ENCODE peak calls at places on chromosomes 11 and 22, in nine cellular contexts. One of them, this sample, is unnamed.

GRCh38 chr22:21098099-21098671 is 52.4 kb downstream of the LRRC74B start:
- DNase-seq in heart right ventricle: no peak
- DNase-seq in GM12865: peak
- DNase-seq in sigmoid colon: no peak
- DNase-seq in cardiac muscle cell: peak
- DNase-seq in left lung: no peak
- DNase-seq in MM.1S: no peak
- DNase-seq in NB4: peak
- DNase-seq in fibroblast of lung: no peak
- DNase-seq in this sample: no peak

GRCh38 chr11:119417726-119418540 is 5.0 kb downstream of the THY1 start:
- DNase-seq in left lung: no peak
- DNase-seq in GM12865: no peak
- DNase-seq in fibroblast of lung: peak
- DNase-seq in MM.1S: no peak
- DNase-seq in sigmoid colon: no peak
- DNase-seq in cardiac muscle cell: peak
- DNase-seq in heart right ventricle: no peak
- DNase-seq in NB4: no peak
- DNase-seq in this sample: no peak

GRCh38 chr11:7563269-7563668 is 49.5 kb downstream of the PPFIBP2 start:
- DNase-seq in cardiac muscle cell: no peak
- DNase-seq in MM.1S: no peak
- DNase-seq in fibroblast of lung: no peak
- DNase-seq in NB4: no peak
- DNase-seq in GM12865: no peak
- DNase-seq in left lung: no peak
- DNase-seq in sigmoid colon: no peak
- DNase-seq in heart right ventricle: no peak
- DNase-seq in this sample: no peak

GRCh38 chr22:28034760-28035401 is 115.8 kb upstream of the PITPNB start:
- DNase-seq in cardiac muscle cell: peak
- DNase-seq in sigmoid colon: peak
- DNase-seq in NB4: no peak
- DNase-seq in MM.1S: no peak
- DNase-seq in fibroblast of lung: peak
- DNase-seq in left lung: no peak
- DNase-seq in GM12865: peak
- DNase-seq in heart right ventricle: peak
- DNase-seq in this sample: peak

GRCh38 chr11:93895106-93895862 is 44.9 kb upstream of the VSTM5 start:
- DNase-seq in sigmoid colon: no peak
- DNase-seq in NB4: peak
- DNase-seq in MM.1S: peak
- DNase-seq in left lung: no peak
- DNase-seq in heart right ventricle: no peak
- DNase-seq in GM12865: peak
- DNase-seq in fibroblast of lung: peak
- DNase-seq in cardiac muscle cell: peak
- DNase-seq in this sample: peak

GRCh38 chr22:40498454-40499186 is 128.2 kb downstream of the SGSM3 start:
- DNase-seq in MM.1S: no peak
- DNase-seq in heart right ventricle: no peak
- DNase-seq in cardiac muscle cell: peak
- DNase-seq in GM12865: peak
- DNase-seq in sigmoid colon: no peak
- DNase-seq in NB4: no peak
- DNase-seq in left lung: no peak
- DNase-seq in fibroblast of lung: peak
- DNase-seq in this sample: no peak

GRCh38 chr11:2663506-2663905 is 36.3 kb downstream of the KCNQ1OT1 start:
- DNase-seq in NB4: no peak
- DNase-seq in heart right ventricle: no peak
- DNase-seq in GM12865: no peak
- DNase-seq in cardiac muscle cell: no peak
- DNase-seq in fibroblast of lung: no peak
- DNase-seq in MM.1S: no peak
- DNase-seq in left lung: no peak
- DNase-seq in sigmoid colon: no peak
- DNase-seq in this sample: no peak

GRCh38 chr22:21707677-21708076 is 27.9 kb downstream of the YPEL1 start:
- DNase-seq in heart right ventricle: no peak
- DNase-seq in NB4: no peak
- DNase-seq in MM.1S: no peak
- DNase-seq in fibroblast of lung: no peak
- DNase-seq in cardiac muscle cell: peak
- DNase-seq in left lung: no peak
- DNase-seq in GM12865: no peak
- DNase-seq in sigmoid colon: no peak
- DNase-seq in this sample: no peak

GRCh38 chr22:41517172-41518047 is 26.9 kb downstream of the POLR3H start:
- DNase-seq in left lung: no peak
- DNase-seq in fibroblast of lung: no peak
- DNase-seq in cardiac muscle cell: peak
- DNase-seq in NB4: peak
- DNase-seq in heart right ventricle: peak
- DNase-seq in MM.1S: no peak
- DNase-seq in sigmoid colon: peak
- DNase-seq in GM12865: peak
- DNase-seq in this sample: no peak

GRCh38 chr11:85665756-85666155 is 827 bp upstream of the CREBZF start:
- DNase-seq in cardiac muscle cell: no peak
- DNase-seq in GM12865: no peak
- DNase-seq in fibroblast of lung: peak
- DNase-seq in heart right ventricle: no peak
- DNase-seq in sigmoid colon: no peak
- DNase-seq in MM.1S: no peak
- DNase-seq in NB4: peak
- DNase-seq in left lung: no peak
- DNase-seq in this sample: no peak

GRCh38 chr11:28939381-28939780 is 831.2 kb downstream of the METTL15 start:
- DNase-seq in NB4: no peak
- DNase-seq in GM12865: no peak
- DNase-seq in left lung: no peak
- DNase-seq in sigmoid colon: no peak
- DNase-seq in heart right ventricle: no peak
- DNase-seq in MM.1S: no peak
- DNase-seq in fibroblast of lung: peak
- DNase-seq in cardiac muscle cell: no peak
- DNase-seq in this sample: no peak

GRCh38 chr11:283405-284080 is 5.3 kb downstream of the NLRP6 start:
- DNase-seq in fibroblast of lung: no peak
- DNase-seq in NB4: no peak
- DNase-seq in left lung: peak
- DNase-seq in heart right ventricle: no peak
- DNase-seq in cardiac muscle cell: no peak
- DNase-seq in sigmoid colon: no peak
- DNase-seq in MM.1S: no peak
- DNase-seq in GM12865: no peak
- DNase-seq in this sample: no peak

GRCh38 chr11:17743808-17744119 is 9.2 kb downstream of the KCNC1 start:
- DNase-seq in NB4: no peak
- DNase-seq in cardiac muscle cell: peak
- DNase-seq in left lung: no peak
- DNase-seq in MM.1S: no peak
- DNase-seq in fibroblast of lung: peak
- DNase-seq in sigmoid colon: peak
- DNase-seq in heart right ventricle: no peak
- DNase-seq in GM12865: no peak
- DNase-seq in this sample: no peak

GRCh38 chr22:31945971-31946680 is 1.8 kb downstream of the YWHAH start:
- DNase-seq in cardiac muscle cell: peak
- DNase-seq in GM12865: no peak
- DNase-seq in NB4: peak
- DNase-seq in heart right ventricle: no peak
- DNase-seq in left lung: no peak
- DNase-seq in sigmoid colon: no peak
- DNase-seq in fibroblast of lung: peak
- DNase-seq in MM.1S: no peak
- DNase-seq in this sample: no peak

GRCh38 chr22:21448627-21449416 is 18.4 kb upstream of the TMEM191C start:
- DNase-seq in MM.1S: no peak
- DNase-seq in GM12865: no peak
- DNase-seq in cardiac muscle cell: no peak
- DNase-seq in fibroblast of lung: no peak
- DNase-seq in left lung: peak
- DNase-seq in sigmoid colon: peak
- DNase-seq in heart right ventricle: no peak
- DNase-seq in NB4: no peak
- DNase-seq in this sample: no peak

GRCh38 chr11:23257556-23257955 is 397.3 kb upstream of the CCDC179 start:
- DNase-seq in fibroblast of lung: no peak
- DNase-seq in NB4: no peak
- DNase-seq in left lung: no peak
- DNase-seq in heart right ventricle: no peak
- DNase-seq in cardiac muscle cell: no peak
- DNase-seq in GM12865: no peak
- DNase-seq in sigmoid colon: no peak
- DNase-seq in MM.1S: no peak
- DNase-seq in this sample: no peak

GRCh38 chr22:43555561-43556515 is 144.0 kb downstream of the MPPED1 start:
- DNase-seq in NB4: no peak
- DNase-seq in heart right ventricle: no peak
- DNase-seq in GM12865: no peak
- DNase-seq in cardiac muscle cell: no peak
- DNase-seq in MM.1S: no peak
- DNase-seq in fibroblast of lung: no peak
- DNase-seq in left lung: no peak
- DNase-seq in sigmoid colon: peak
- DNase-seq in this sample: no peak
- H3K4me3 ChIP-seq in NB4: no peak
- H3K4me3 ChIP-seq in heart right ventricle: no peak
- H3K4me3 ChIP-seq in GM12865: no peak
- H3K4me3 ChIP-seq in cardiac muscle cell: no peak
- H3K4me3 ChIP-seq in MM.1S: no peak
- H3K4me3 ChIP-seq in fibroblast of lung: no peak
- H3K4me3 ChIP-seq in left lung: no peak
- H3K4me3 ChIP-seq in sigmoid colon: no peak
- H3K4me3 ChIP-seq in this sample: no peak

GRCh38 chr22:29581799-29582198 is 886 bp upstream of the NIPSNAP1 start:
- DNase-seq in heart right ventricle: no peak
- DNase-seq in cardiac muscle cell: no peak
- DNase-seq in sigmoid colon: no peak
- DNase-seq in fibroblast of lung: no peak
- DNase-seq in GM12865: no peak
- DNase-seq in NB4: no peak
- DNase-seq in MM.1S: no peak
- DNase-seq in left lung: no peak
- DNase-seq in this sample: no peak
- H3K4me3 ChIP-seq in heart right ventricle: no peak
- H3K4me3 ChIP-seq in cardiac muscle cell: no peak
- H3K4me3 ChIP-seq in sigmoid colon: no peak
- H3K4me3 ChIP-seq in fibroblast of lung: no peak
- H3K4me3 ChIP-seq in GM12865: peak
- H3K4me3 ChIP-seq in NB4: peak
- H3K4me3 ChIP-seq in MM.1S: no peak
- H3K4me3 ChIP-seq in left lung: no peak
- H3K4me3 ChIP-seq in this sample: peak

DNA sequence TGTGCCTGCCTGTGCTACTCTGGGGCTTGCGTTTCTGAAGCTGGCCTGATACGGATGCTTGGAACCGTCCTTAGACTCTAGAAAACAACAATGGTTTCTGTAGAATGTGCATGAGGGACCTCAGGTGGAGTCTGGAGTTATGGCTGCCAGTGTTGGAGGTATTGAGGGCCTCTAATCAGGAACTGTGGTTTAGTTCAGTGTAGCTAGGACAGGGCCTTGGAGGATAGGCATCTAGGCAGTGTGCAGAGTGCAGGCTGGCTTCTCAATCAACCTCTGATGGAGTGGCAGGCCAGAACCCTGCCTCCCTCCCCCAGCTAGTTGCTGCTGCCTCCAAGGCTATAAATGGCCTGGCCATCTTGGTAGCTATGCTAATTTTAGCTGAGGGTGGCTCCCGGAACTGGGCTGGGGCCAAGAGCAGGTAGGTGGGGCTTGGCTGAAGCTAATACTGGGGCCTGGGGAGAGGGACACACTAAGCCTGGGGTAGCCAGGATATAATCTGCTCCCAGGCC is 4.0 kb downstream of the STIM1 start:
- DNase-seq in GM12865: peak
- DNase-seq in heart right ventricle: peak
- DNase-seq in left lung: no peak
- DNase-seq in fibroblast of lung: no peak
- DNase-seq in NB4: peak
- DNase-seq in MM.1S: peak
- DNase-seq in sigmoid colon: no peak
- DNase-seq in cardiac muscle cell: no peak
- DNase-seq in this sample: no peak
- H3K4me3 ChIP-seq in GM12865: peak
- H3K4me3 ChIP-seq in heart right ventricle: no peak
- H3K4me3 ChIP-seq in left lung: no peak
- H3K4me3 ChIP-seq in fibroblast of lung: no peak
- H3K4me3 ChIP-seq in NB4: peak
- H3K4me3 ChIP-seq in MM.1S: peak
- H3K4me3 ChIP-seq in sigmoid colon: no peak
- H3K4me3 ChIP-seq in cardiac muscle cell: no peak
- H3K4me3 ChIP-seq in this sample: peak

GRCh38 chr11:75600356-75600755 is 38.3 kb downstream of the SERPINH1 start:
- DNase-seq in MM.1S: no peak
- DNase-seq in left lung: no peak
- DNase-seq in heart right ventricle: no peak
- DNase-seq in NB4: no peak
- DNase-seq in fibroblast of lung: no peak
- DNase-seq in GM12865: no peak
- DNase-seq in cardiac muscle cell: no peak
- DNase-seq in sigmoid colon: no peak
- DNase-seq in this sample: no peak

GRCh38 chr11:75606099-75606498 is 44.0 kb downstream of the SERPINH1 start:
- DNase-seq in MM.1S: no peak
- DNase-seq in sigmoid colon: no peak
- DNase-seq in left lung: no peak
- DNase-seq in GM12865: no peak
- DNase-seq in fibroblast of lung: no peak
- DNase-seq in NB4: no peak
- DNase-seq in cardiac muscle cell: no peak
- DNase-seq in heart right ventricle: no peak
- DNase-seq in this sample: no peak

GRCh38 chr11:75598900-75599299 is 36.8 kb downstream of the SERPINH1 start:
- DNase-seq in cardiac muscle cell: no peak
- DNase-seq in left lung: no peak
- DNase-seq in GM12865: no peak
- DNase-seq in heart right ventricle: no peak
- DNase-seq in NB4: no peak
- DNase-seq in MM.1S: no peak
- DNase-seq in sigmoid colon: no peak
- DNase-seq in fibroblast of lung: no peak
- DNase-seq in this sample: no peak

GRCh38 chr11:75603791-75604736 is 42.0 kb downstream of the SERPINH1 start:
- DNase-seq in heart right ventricle: no peak
- DNase-seq in NB4: no peak
- DNase-seq in cardiac muscle cell: peak
- DNase-seq in MM.1S: no peak
- DNase-seq in sigmoid colon: no peak
- DNase-seq in fibroblast of lung: peak
- DNase-seq in left lung: no peak
- DNase-seq in GM12865: no peak
- DNase-seq in this sample: no peak

DNA sequence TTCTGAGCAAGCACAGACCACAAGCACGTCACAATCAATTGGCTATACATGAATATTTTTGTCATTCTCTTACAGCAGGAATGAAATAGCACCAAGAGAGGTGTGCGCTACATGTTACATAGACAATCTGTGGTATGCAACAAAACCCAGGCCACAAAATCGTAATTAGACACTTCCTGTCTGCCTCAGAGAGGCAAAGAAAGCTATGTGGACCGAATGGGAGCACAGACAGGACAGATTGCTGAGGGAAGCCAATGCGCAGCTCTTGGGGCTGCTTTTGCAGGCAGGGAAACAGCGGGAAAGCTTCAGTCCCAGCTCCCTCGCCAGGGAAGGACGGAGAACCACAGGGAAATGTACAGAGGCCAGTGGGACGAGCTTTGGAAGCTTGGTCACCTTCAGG is 40.9 kb downstream of the SERPINH1 start:
- DNase-seq in sigmoid colon: no peak
- DNase-seq in fibroblast of lung: peak
- DNase-seq in cardiac muscle cell: peak
- DNase-seq in GM12865: no peak
- DNase-seq in MM.1S: no peak
- DNase-seq in NB4: no peak
- DNase-seq in heart right ventricle: no peak
- DNase-seq in left lung: no peak
- DNase-seq in this sample: no peak
- H3K4me3 ChIP-seq in sigmoid colon: no peak
- H3K4me3 ChIP-seq in fibroblast of lung: no peak
- H3K4me3 ChIP-seq in cardiac muscle cell: no peak
- H3K4me3 ChIP-seq in GM12865: no peak
- H3K4me3 ChIP-seq in MM.1S: no peak
- H3K4me3 ChIP-seq in NB4: no peak
- H3K4me3 ChIP-seq in heart right ventricle: no peak
- H3K4me3 ChIP-seq in left lung: no peak
- H3K4me3 ChIP-seq in this sample: no peak